ENCODE peak calls at places on chromosomes 16 and 17, in four cellular contexts. One of them, this sample, is unnamed.

GRCh38 chr16:8798174-8798527 is 512 bp downstream of the PMM2 start:
- DNase-seq in IMR-90: peak; percentile 36
- DNase-seq in mesendoderm: peak; percentile 54
- DNase-seq in H9: no peak
- DNase-seq in this sample: no peak

GRCh38 chr16:67992661-67993206 is 6.5 kb downstream of the DPEP2 start:
- DNase-seq in IMR-90: no peak
- DNase-seq in mesendoderm: no peak
- DNase-seq in H9: no peak
- DNase-seq in this sample: no peak

GRCh38 chr17:67637901-67638641 is 79.7 kb upstream of the NOL11 start:
- DNase-seq in IMR-90: no peak
- DNase-seq in mesendoderm: no peak
- DNase-seq in H9: no peak
- DNase-seq in this sample: no peak

GRCh38 chr17:78476973-78477372 is 98.5 kb downstream of the PGS1 start:
- DNase-seq in IMR-90: no peak
- DNase-seq in mesendoderm: peak; percentile 19
- DNase-seq in H9: no peak
- DNase-seq in this sample: no peak

GRCh38 chr17:28864991-28865849 is 10.4 kb downstream of the ERAL1 start:
- DNase-seq in IMR-90: no peak
- DNase-seq in mesendoderm: peak; percentile 44
- DNase-seq in H9: no peak
- DNase-seq in this sample: no peak

GRCh38 chr17:694239-694638 is 20.4 kb downstream of the VPS53 start:
- DNase-seq in IMR-90: peak; percentile 99
- DNase-seq in mesendoderm: peak; percentile 18
- DNase-seq in H9: no peak
- DNase-seq in this sample: no peak

GRCh38 chr16:67529639-67530012 is 997 bp downstream of the RIPOR1 start:
- DNase-seq in IMR-90: no peak
- DNase-seq in mesendoderm: no peak
- DNase-seq in H9: no peak
- DNase-seq in this sample: no peak

GRCh38 chr17:80575057-80575875 is 30.6 kb downstream of the RPTOR start:
- DNase-seq in IMR-90: peak; percentile 89
- DNase-seq in mesendoderm: peak; percentile 88
- DNase-seq in H9: peak; percentile 93
- DNase-seq in this sample: peak; percentile 86

GRCh38 chr17:28407130-28407973 is 1.3 kb upstream of the SLC46A1 start:
- DNase-seq in IMR-90: no peak
- DNase-seq in mesendoderm: no peak
- DNase-seq in H9: peak; percentile 89
- DNase-seq in this sample: no peak

GRCh38 chr17:64225410-64225809 is 37.6 kb downstream of the TEX2 start:
- DNase-seq in IMR-90: no peak
- DNase-seq in mesendoderm: no peak
- DNase-seq in H9: no peak
- DNase-seq in this sample: no peak
- H2AK5ac ChIP-seq in IMR-90: no peak overlapping the region
- H2AK5ac ChIP-seq in mesendoderm: no peak overlapping the region
- H2AK5ac ChIP-seq in H9: no peak overlapping the region
- H2AK5ac ChIP-seq in this sample: no peak overlapping the region

GRCh38 chr16:75555707-75556512 is at the start of gene TMEM231:
- DNase-seq in IMR-90: peak; percentile 89
- DNase-seq in mesendoderm: peak; percentile 97
- DNase-seq in H9: peak; percentile 96
- DNase-seq in this sample: peak; percentile 92
- H2AK5ac ChIP-seq in IMR-90: no peak within 1 kb of the TSS
- H2AK5ac ChIP-seq in mesendoderm: no peak within 1 kb of the TSS
- H2AK5ac ChIP-seq in H9: no peak within 1 kb of the TSS
- H2AK5ac ChIP-seq in this sample: peak within 1 kb of the TSS; percentile 73

GRCh38 chr17:2071024-2071385 is 16.1 kb downstream of the HIC1 start:
- DNase-seq in IMR-90: no peak
- DNase-seq in mesendoderm: no peak
- DNase-seq in H9: no peak
- DNase-seq in this sample: no peak
- H2AK5ac ChIP-seq in IMR-90: peak overlapping the region; percentile 100
- H2AK5ac ChIP-seq in mesendoderm: no peak overlapping the region
- H2AK5ac ChIP-seq in H9: no peak overlapping the region
- H2AK5ac ChIP-seq in this sample: no peak overlapping the region

GRCh38 chr16:27453476-27453825 is 51.5 kb downstream of the IL21R start:
- DNase-seq in IMR-90: no peak
- DNase-seq in mesendoderm: no peak
- DNase-seq in H9: no peak
- DNase-seq in this sample: no peak

GRCh38 chr16:27448531-27449433 is 46.8 kb downstream of the IL21R start:
- DNase-seq in IMR-90: no peak
- DNase-seq in mesendoderm: no peak
- DNase-seq in H9: no peak
- DNase-seq in this sample: no peak

GRCh38 chr16:27452569-27453475 is 50.8 kb downstream of the IL21R start:
- DNase-seq in IMR-90: no peak
- DNase-seq in mesendoderm: peak; percentile 50
- DNase-seq in H9: no peak
- DNase-seq in this sample: no peak

GRCh38 chr16:27449434-27450188 is 47.6 kb downstream of the IL21R start:
- DNase-seq in IMR-90: no peak
- DNase-seq in mesendoderm: no peak
- DNase-seq in H9: no peak
- DNase-seq in this sample: no peak

GRCh38 chr16:27450836-27451341 is 48.9 kb downstream of the IL21R start:
- DNase-seq in IMR-90: no peak
- DNase-seq in mesendoderm: no peak
- DNase-seq in H9: no peak
- DNase-seq in this sample: no peak
- H2AK5ac ChIP-seq in IMR-90: no peak overlapping the region
- H2AK5ac ChIP-seq in mesendoderm: no peak overlapping the region
- H2AK5ac ChIP-seq in H9: no peak overlapping the region
- H2AK5ac ChIP-seq in this sample: no peak overlapping the region

DNA sequence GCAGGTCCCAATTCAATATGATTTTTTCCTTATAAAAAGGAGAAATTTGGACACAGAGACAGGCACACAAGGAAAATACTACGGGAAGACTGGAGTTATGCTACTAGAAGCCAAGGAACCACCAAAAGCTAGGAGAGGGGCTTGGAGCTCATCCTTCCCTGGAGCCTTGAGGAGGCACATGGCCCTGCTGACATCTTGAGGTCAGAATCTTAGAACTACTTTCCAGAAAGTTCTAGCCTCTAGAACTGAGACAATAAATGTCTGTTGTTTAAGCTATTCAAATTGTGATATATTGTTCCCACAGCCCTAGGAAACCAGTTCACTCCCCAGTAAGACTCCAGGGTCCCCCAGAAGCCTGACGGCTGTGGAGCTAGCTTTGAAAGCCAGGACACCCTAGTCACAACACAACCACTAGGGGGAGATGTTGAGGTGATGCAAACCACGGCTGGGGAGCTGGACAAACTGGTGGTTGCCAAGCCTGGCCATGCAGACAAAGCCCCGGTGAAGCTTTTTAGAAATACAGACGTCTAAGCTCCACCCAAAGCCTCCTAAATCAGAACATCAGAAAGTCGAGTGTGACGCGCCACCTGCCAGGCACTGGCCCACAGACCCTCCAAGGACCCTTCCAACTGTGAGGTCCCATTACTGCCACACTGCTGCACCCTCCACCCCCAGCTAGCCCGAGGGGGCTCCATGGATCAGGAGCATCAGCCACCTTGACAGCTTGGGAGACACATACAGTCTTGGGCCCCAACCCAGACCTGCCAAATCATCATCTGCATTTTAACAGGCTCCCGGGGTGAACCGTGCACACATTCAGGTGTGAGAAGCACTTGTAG is 106.4 kb downstream of the SLC39A11 start:
- DNase-seq in IMR-90: peak; percentile 80
- DNase-seq in mesendoderm: peak; percentile 81
- DNase-seq in H9: peak; percentile 88
- DNase-seq in this sample: peak; percentile 69
- H2AK5ac ChIP-seq in IMR-90: peak overlapping the region; percentile 86
- H2AK5ac ChIP-seq in mesendoderm: no peak overlapping the region
- H2AK5ac ChIP-seq in H9: no peak overlapping the region
- H2AK5ac ChIP-seq in this sample: no peak overlapping the region

This sample was measured in neuronal stem cell.